ENCODE peak calls at places on chromosomes 1 and 21, in five cellular contexts. L is lung, Q is IMR-90, G is ovary, B is HepG2. H is an unnamed sample.
A peak's percentile ranks its signal among the peaks of the same experiment; 100 is the strongest.

GRCh38 chr1:46606255-46606965 is 2.3 kb upstream of the MKNK1 start:
- DNase-seq in L (no peak), Q (peak; percentile 25), G (no peak), B (no peak), H (no peak)

GRCh38 chr1:151282883-151283725 is 1.0 kb downstream of the ZNF687 start:
- DNase-seq in L (peak; percentile 38), Q (no peak), G (peak; percentile 47), B (peak; percentile 31), H (no peak)

GRCh38 chr1:24998554-24999245 is 68.6 kb upstream of the RUNX3 start:
- DNase-seq in L (no peak), Q (no peak), G (no peak), B (no peak), H (no peak)

GRCh38 chr1:85611390-85611789 is 30.8 kb downstream of the CCN1 start:
- DNase-seq in L (no peak), Q (peak; percentile 93), G (no peak), B (no peak), H (no peak)

GRCh38 chr1:78856096-78856495 is 150.4 kb downstream of the ADGRL4 start:
- DNase-seq in L (no peak), Q (no peak), G (no peak), B (no peak), H (no peak)

GRCh38 chr1:164787834-164788231 is 228.8 kb downstream of the PBX1 start:
- DNase-seq in L (no peak), Q (no peak), G (no peak), B (no peak), H (no peak)

GRCh38 chr1:194159941-194160340 is 973.5 kb upstream of the B3GALT2 start:
- DNase-seq in L (no peak), Q (peak; percentile 10), G (no peak), B (no peak), H (no peak)

GRCh38 chr1:156705321-156705917 is at the start of gene CRABP2:
- DNase-seq in L (no peak), Q (no peak), G (peak; percentile 51), B (no peak), H (peak; percentile 62)

GRCh38 chr1:18412882-18413353 is 67.8 kb upstream of the KLHDC7A start:
- DNase-seq in L (no peak), Q (no peak), G (no peak), B (no peak), H (no peak)

GRCh38 chr21:41803316-41803715 is 36.5 kb upstream of the RIPK4 start:
- DNase-seq in L (no peak), Q (no peak), G (no peak), B (no peak), H (no peak)

GRCh38 chr1:212727386-212728181 is 27.9 kb upstream of the BATF3 start:
- DNase-seq in L (no peak), Q (peak; percentile 54), G (no peak), B (no peak), H (no peak)

GRCh38 chr21:41186763-41187536 is 19.0 kb downstream of the BACE2 start:
- DNase-seq in L (no peak), Q (no peak), G (no peak), B (no peak), H (no peak)

GRCh38 chr1:243851129-243851756 is 1.2 kb upstream of the AKT3 start:
- DNase-seq in L (peak; percentile 34), Q (peak; percentile 23), G (no peak), B (no peak), H (no peak)

GRCh38 chr1:75559141-75559540 is 51.8 kb downstream of the SLC44A5 start:
- DNase-seq in L (no peak), Q (no peak), G (no peak), B (no peak), H (no peak)

GRCh38 chr1:68339505-68339904 is 107.2 kb upstream of the WLS start:
- DNase-seq in L (no peak), Q (peak; percentile 63), G (no peak), B (no peak), H (no peak)

GRCh38 chr21:37653201-37653600 is 263.1 kb downstream of the KCNJ6 start:
- DNase-seq in L (no peak), Q (no peak), G (no peak), B (no peak), H (no peak)

GRCh38 chr1:93988634-93989350 is 79.6 kb upstream of the GCLM start:
- DNase-seq in L (no peak), Q (peak; percentile 85), G (no peak), B (no peak), H (no peak)

DNA sequence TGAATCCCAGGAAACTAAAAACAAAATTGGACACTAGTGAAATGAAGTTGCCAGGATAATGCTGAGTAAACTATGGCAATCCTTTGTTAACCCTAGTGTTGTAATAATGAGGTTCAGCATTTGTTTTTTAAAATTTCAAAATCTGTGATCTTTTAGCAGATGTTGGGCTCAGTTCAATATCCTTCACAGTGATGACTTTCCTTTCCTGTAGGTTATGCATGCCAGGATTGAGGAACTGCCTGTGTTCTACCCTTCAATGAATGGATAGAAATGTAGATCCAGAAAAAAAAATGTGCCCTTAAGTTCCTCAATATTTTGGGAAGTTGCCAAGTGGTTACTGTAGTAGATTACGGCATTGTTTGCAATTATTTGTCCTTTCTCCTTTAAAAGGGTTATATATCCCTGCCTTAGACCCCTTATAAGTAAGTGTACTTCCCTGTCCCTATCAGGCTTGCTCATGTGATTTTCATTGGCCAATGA is 35.5 kb upstream of the IRF2BP2 start:
- DNase-seq in L (no peak), Q (no peak), G (no peak), B (no peak), H (no peak)
- H3K4me1 ChIP-seq in L (no peaks in the 10 kb centered on the region), Q (no peaks in the 10 kb centered on the region), G (no peaks in the 10 kb centered on the region), B (peaks cover 63% of the 10 kb centered on the region), H (peaks cover 38% of the 10 kb centered on the region)

DNA sequence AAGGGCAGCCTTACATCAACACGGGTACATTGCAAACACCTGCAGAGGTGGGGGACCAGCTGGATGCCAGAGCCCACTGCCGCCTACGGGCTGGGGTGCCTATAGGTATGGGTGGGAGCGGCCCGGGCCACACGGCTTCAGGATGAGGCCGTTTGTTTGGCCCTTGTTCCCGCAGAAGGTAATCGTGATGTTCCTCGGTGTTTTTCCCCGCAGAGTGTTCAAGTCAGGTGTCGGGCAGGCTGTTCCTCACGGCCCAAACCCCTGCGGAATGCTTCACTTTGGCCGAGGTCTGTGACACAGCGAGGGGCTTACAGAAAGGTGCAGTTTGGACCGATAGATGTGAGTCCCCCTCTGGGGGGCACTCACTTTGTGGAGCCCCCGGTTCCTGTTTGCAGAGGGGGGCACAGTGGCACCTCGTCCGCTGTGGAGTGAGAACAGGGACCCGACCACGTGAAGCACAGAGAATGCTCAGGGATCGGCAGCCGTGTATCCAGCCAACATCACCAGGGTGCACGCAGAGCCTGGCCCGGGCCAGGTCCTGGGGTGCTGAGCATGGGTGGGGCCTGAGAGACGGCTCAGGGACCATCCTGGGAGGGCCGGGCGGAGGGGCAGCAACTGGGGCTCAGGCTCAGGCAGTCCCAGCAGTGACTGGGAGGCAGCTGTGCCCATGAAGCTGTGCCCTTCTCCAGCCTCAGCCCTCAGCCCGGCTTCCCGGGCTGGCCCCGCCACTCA is 453 bp upstream of the TTLL10 start:
- DNase-seq in L (no peak), Q (no peak), G (no peak), B (no peak), H (peak; percentile 23)
- H3K27me3 ChIP-seq in L (peaks cover 9% of the 10 kb centered on the region), Q (peaks cover 77% of the 10 kb centered on the region), G (no peaks in the 10 kb centered on the region), B (peaks cover 63% of the 10 kb centered on the region), H (no peaks in the 10 kb centered on the region)

GRCh38 chr1:158149175-158149574 is 31.5 kb upstream of the CD1D start:
- DNase-seq in L (no peak), Q (no peak), G (peak; percentile 31), B (no peak), H (no peak)
- H3K4me1 ChIP-seq in L (peaks cover 18% of the 10 kb centered on the region), Q (peaks cover 3% of the 10 kb centered on the region), G (peaks cover 5% of the 10 kb centered on the region), B (no peaks in the 10 kb centered on the region), H (peaks cover 5% of the 10 kb centered on the region)

GRCh38 chr1:3073520-3074296 is 4.7 kb downstream of the PRDM16 start:
- DNase-seq in L (no peak), Q (no peak), G (no peak), B (no peak), H (no peak)
- H3K27me3 ChIP-seq in L (no peaks in the 10 kb centered on the region), Q (peaks cover 54% of the 10 kb centered on the region), G (no peaks in the 10 kb centered on the region), B (peaks cover 20% of the 10 kb centered on the region), H (no peaks in the 10 kb centered on the region)

DNA sequence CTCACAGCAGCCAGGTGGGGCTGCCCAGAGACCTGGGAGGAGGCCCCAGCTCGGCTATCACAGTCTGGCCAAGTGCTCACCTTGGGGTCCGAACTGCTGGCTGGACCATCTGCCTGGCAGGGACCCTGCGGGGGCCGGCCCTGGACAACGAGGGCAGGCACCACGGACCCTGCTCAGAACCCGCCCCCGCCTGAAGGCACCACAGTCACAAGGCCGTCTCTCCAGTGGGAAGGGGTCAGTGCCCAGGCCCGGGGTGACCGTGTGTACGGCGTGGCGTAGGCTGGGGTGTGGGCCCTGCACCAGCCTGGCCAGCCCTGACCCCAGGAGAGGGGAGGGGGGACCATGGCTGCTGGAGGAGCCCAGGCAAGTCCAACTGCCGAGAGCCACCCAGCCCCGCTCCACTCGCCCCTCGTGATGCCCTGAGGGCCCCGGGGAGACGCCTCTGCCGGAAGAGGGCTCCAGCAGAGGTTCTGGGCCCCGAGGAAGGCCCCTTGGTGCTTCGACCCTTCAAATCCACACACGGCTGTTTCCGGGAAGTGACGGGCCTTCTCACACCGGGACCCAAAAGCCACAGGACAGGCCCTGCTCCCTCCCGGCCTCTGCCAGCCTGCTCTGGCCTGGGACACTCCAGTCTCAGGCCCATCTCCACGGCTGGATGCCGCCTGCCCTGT is 11.2 kb upstream of the RNF223 start:
- DNase-seq in L (no peak), Q (no peak), G (no peak), B (no peak), H (no peak)
- H3K4me1 ChIP-seq in L (no peaks in the 10 kb centered on the region), Q (peaks cover 1% of the 10 kb centered on the region), G (peaks cover 2% of the 10 kb centered on the region), B (peaks cover 1% of the 10 kb centered on the region), H (no peaks in the 10 kb centered on the region)